ENCODE peak calls at places on chromosomes 6 and 20, in four cellular contexts. One of them, this sample, is unnamed.

GRCh38 chr6:27281105-27281539 is 31.0 kb downstream of the POM121L2 start:
- DNase-seq in astrocyte: no peak
- DNase-seq in CD8-positive, alpha-beta T cell: no peak
- DNase-seq in bronchial epithelial cell: no peak
- DNase-seq in this sample: no peak

GRCh38 chr20:7348253-7348652 is 580.8 kb downstream of the BMP2 start:
- DNase-seq in astrocyte: no peak
- DNase-seq in CD8-positive, alpha-beta T cell: no peak
- DNase-seq in bronchial epithelial cell: peak; percentile 88
- DNase-seq in this sample: no peak

GRCh38 chr6:79949235-79949634 is 1.9 kb upstream of the ELOVL4 start:
- DNase-seq in astrocyte: peak; percentile 46
- DNase-seq in CD8-positive, alpha-beta T cell: peak; percentile 56
- DNase-seq in bronchial epithelial cell: peak; percentile 72
- DNase-seq in this sample: peak; percentile 78

GRCh38 chr6:101806241-101806640 is 412.7 kb downstream of the GRIK2 start:
- DNase-seq in astrocyte: peak; percentile 97
- DNase-seq in CD8-positive, alpha-beta T cell: no peak
- DNase-seq in bronchial epithelial cell: peak; percentile 28
- DNase-seq in this sample: no peak

GRCh38 chr6:135938588-135939215 is 87.2 kb downstream of the PDE7B start:
- DNase-seq in astrocyte: peak; percentile 39
- DNase-seq in CD8-positive, alpha-beta T cell: no peak
- DNase-seq in bronchial epithelial cell: peak; percentile 31
- DNase-seq in this sample: no peak

GRCh38 chr6:15061176-15061575 is 184.7 kb upstream of the JARID2 start:
- DNase-seq in astrocyte: no peak
- DNase-seq in CD8-positive, alpha-beta T cell: no peak
- DNase-seq in bronchial epithelial cell: no peak
- DNase-seq in this sample: no peak

GRCh38 chr20:8895472-8895871 is 173.4 kb upstream of the PLCB4 start:
- DNase-seq in astrocyte: no peak
- DNase-seq in CD8-positive, alpha-beta T cell: no peak
- DNase-seq in bronchial epithelial cell: no peak
- DNase-seq in this sample: no peak

GRCh38 chr20:30912006-30912660 is 345.3 kb upstream of the DEFB115 start:
- DNase-seq in astrocyte: no peak
- DNase-seq in CD8-positive, alpha-beta T cell: no peak
- DNase-seq in bronchial epithelial cell: no peak
- DNase-seq in this sample: no peak

GRCh38 chr6:137155830-137156229 is 17.6 kb downstream of the IL22RA2 start:
- DNase-seq in astrocyte: peak; percentile 70
- DNase-seq in CD8-positive, alpha-beta T cell: no peak
- DNase-seq in bronchial epithelial cell: peak; percentile 80
- DNase-seq in this sample: peak; percentile 29

GRCh38 chr6:126720326-126720725 is 380.4 kb downstream of the CENPW start:
- DNase-seq in astrocyte: peak; percentile 27
- DNase-seq in CD8-positive, alpha-beta T cell: no peak
- DNase-seq in bronchial epithelial cell: peak; percentile 22
- DNase-seq in this sample: no peak

GRCh38 chr20:37408930-37409210 is 62.9 kb downstream of the SRC start:
- DNase-seq in astrocyte: no peak
- DNase-seq in CD8-positive, alpha-beta T cell: no peak
- DNase-seq in bronchial epithelial cell: no peak
- DNase-seq in this sample: no peak

GRCh38 chr6:129492260-129492659 is 217.7 kb downstream of the ARHGAP18 start:
- DNase-seq in astrocyte: peak; percentile 23
- DNase-seq in CD8-positive, alpha-beta T cell: no peak
- DNase-seq in bronchial epithelial cell: no peak
- DNase-seq in this sample: no peak

GRCh38 chr6:98835149-98836024 is 1.0 kb downstream of the POU3F2 start:
- DNase-seq in astrocyte: peak; percentile 38
- DNase-seq in CD8-positive, alpha-beta T cell: no peak
- DNase-seq in bronchial epithelial cell: no peak
- DNase-seq in this sample: no peak

GRCh38 chr20:46990017-46990810 is 95.6 kb downstream of the EYA2 start:
- DNase-seq in astrocyte: no peak
- DNase-seq in CD8-positive, alpha-beta T cell: no peak
- DNase-seq in bronchial epithelial cell: peak; percentile 51
- DNase-seq in this sample: no peak

GRCh38 chr6:108118359-108118724 is 43.8 kb upstream of the OSTM1 start:
- DNase-seq in astrocyte: no peak
- DNase-seq in CD8-positive, alpha-beta T cell: no peak
- DNase-seq in bronchial epithelial cell: no peak
- DNase-seq in this sample: no peak

GRCh38 chr6:157892363-157892878 is 69.4 kb downstream of the SNX9 start:
- DNase-seq in astrocyte: no peak
- DNase-seq in CD8-positive, alpha-beta T cell: no peak
- DNase-seq in bronchial epithelial cell: no peak
- DNase-seq in this sample: no peak

GRCh38 chr20:9498322-9498721 is 16.1 kb upstream of the LAMP5 start:
- DNase-seq in astrocyte: peak; percentile 22
- DNase-seq in CD8-positive, alpha-beta T cell: no peak
- DNase-seq in bronchial epithelial cell: peak; percentile 7
- DNase-seq in this sample: no peak

GRCh38 chr6:157904999-157905398 is 76.7 kb upstream of the SYNJ2 start:
- DNase-seq in astrocyte: no peak
- DNase-seq in CD8-positive, alpha-beta T cell: no peak
- DNase-seq in bronchial epithelial cell: no peak
- DNase-seq in this sample: no peak

GRCh38 chr20:35992713-35993335 is 24.4 kb downstream of the CNBD2 start:
- DNase-seq in astrocyte: peak; percentile 16
- DNase-seq in CD8-positive, alpha-beta T cell: peak; percentile 49
- DNase-seq in bronchial epithelial cell: peak; percentile 52
- DNase-seq in this sample: peak; percentile 59

GRCh38 chr20:35988910-35989463 is 20.6 kb downstream of the CNBD2 start:
- DNase-seq in astrocyte: no peak
- DNase-seq in CD8-positive, alpha-beta T cell: no peak
- DNase-seq in bronchial epithelial cell: no peak
- DNase-seq in this sample: no peak

GRCh38 chr20:35985789-35986188 is 17.4 kb downstream of the CNBD2 start:
- DNase-seq in astrocyte: no peak
- DNase-seq in CD8-positive, alpha-beta T cell: no peak
- DNase-seq in bronchial epithelial cell: peak; percentile 41
- DNase-seq in this sample: no peak

GRCh38 chr20:35994994-35995453 is 26.6 kb downstream of the CNBD2 start:
- DNase-seq in astrocyte: peak; percentile 39
- DNase-seq in CD8-positive, alpha-beta T cell: peak; percentile 86
- DNase-seq in bronchial epithelial cell: peak; percentile 73
- DNase-seq in this sample: peak; percentile 85

GRCh38 chr20:35991142-35991771 is 22.9 kb downstream of the CNBD2 start:
- DNase-seq in astrocyte: no peak
- DNase-seq in CD8-positive, alpha-beta T cell: peak; percentile 7
- DNase-seq in bronchial epithelial cell: peak; percentile 43
- DNase-seq in this sample: peak; percentile 47
- TF ChIP-seq CTCF in astrocyte: peak; percentile 53
- TF ChIP-seq CTCF in CD8-positive, alpha-beta T cell: peak; percentile 49
- TF ChIP-seq CTCF in bronchial epithelial cell: peak; percentile 59
- TF ChIP-seq CTCF in this sample: peak; percentile 55

GRCh38 chr20:19256085-19256484 is 43.6 kb downstream of the SLC24A3 start:
- DNase-seq in astrocyte: no peak
- DNase-seq in CD8-positive, alpha-beta T cell: no peak
- DNase-seq in bronchial epithelial cell: peak; percentile 57
- DNase-seq in this sample: no peak

GRCh38 chr20:19253316-19253715 is 40.9 kb downstream of the SLC24A3 start:
- DNase-seq in astrocyte: no peak
- DNase-seq in CD8-positive, alpha-beta T cell: no peak
- DNase-seq in bronchial epithelial cell: peak; percentile 7
- DNase-seq in this sample: no peak

GRCh38 chr20:19254086-19254821 is 41.8 kb downstream of the SLC24A3 start:
- DNase-seq in astrocyte: no peak
- DNase-seq in CD8-positive, alpha-beta T cell: no peak
- DNase-seq in bronchial epithelial cell: peak; percentile 13
- DNase-seq in this sample: no peak

GRCh38 chr20:19257201-19257600 is 44.8 kb downstream of the SLC24A3 start:
- DNase-seq in astrocyte: no peak
- DNase-seq in CD8-positive, alpha-beta T cell: no peak
- DNase-seq in bronchial epithelial cell: no peak
- DNase-seq in this sample: no peak

DNA sequence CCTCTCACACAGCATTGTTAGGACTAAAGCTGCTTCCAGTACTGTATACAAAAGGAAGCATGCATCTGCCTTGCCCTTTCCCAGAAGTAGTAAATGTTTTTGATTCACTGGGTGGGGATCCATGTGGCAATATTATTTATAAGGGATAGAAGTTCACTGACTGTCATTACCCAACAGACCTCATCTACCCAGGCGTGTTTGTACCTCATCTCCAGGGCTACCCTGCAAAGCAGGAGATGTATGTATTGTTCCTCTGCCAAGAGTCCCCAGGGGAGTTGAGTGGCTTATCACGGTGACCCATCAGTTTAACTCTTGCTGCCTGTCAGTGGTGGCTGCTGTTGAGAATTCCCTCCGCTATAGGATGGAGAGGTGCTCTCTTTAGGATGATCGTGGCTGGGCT is 42.5 kb downstream of the SLC24A3 start:
- DNase-seq in astrocyte: no peak
- DNase-seq in CD8-positive, alpha-beta T cell: no peak
- DNase-seq in bronchial epithelial cell: no peak
- DNase-seq in this sample: no peak
- H3K36me3 ChIP-seq in astrocyte: no peaks in the 10 kb centered on the region
- H3K36me3 ChIP-seq in CD8-positive, alpha-beta T cell: no peaks in the 10 kb centered on the region
- H3K36me3 ChIP-seq in bronchial epithelial cell: no peaks in the 10 kb centered on the region
- H3K36me3 ChIP-seq in this sample: no peaks in the 10 kb centered on the region

GRCh38 chr6:75934643-75935472 is 137.6 kb downstream of the IMPG1 start:
- DNase-seq in astrocyte: peak; percentile 66
- DNase-seq in CD8-positive, alpha-beta T cell: peak; percentile 7
- DNase-seq in bronchial epithelial cell: peak; percentile 70
- DNase-seq in this sample: peak; percentile 67

GRCh38 chr6:75930954-75931689 is 141.3 kb downstream of the IMPG1 start:
- DNase-seq in astrocyte: peak; percentile 31
- DNase-seq in CD8-positive, alpha-beta T cell: no peak
- DNase-seq in bronchial epithelial cell: no peak
- DNase-seq in this sample: no peak

GRCh38 chr6:75933387-75933975 is 139.0 kb downstream of the IMPG1 start:
- DNase-seq in astrocyte: no peak
- DNase-seq in CD8-positive, alpha-beta T cell: no peak
- DNase-seq in bronchial epithelial cell: no peak
- DNase-seq in this sample: no peak

GRCh38 chr6:75935473-75935793 is 137.0 kb downstream of the IMPG1 start:
- DNase-seq in astrocyte: no peak
- DNase-seq in CD8-positive, alpha-beta T cell: no peak
- DNase-seq in bronchial epithelial cell: no peak
- DNase-seq in this sample: no peak

GRCh38 chr6:75932067-75932466 is 140.4 kb downstream of the IMPG1 start:
- DNase-seq in astrocyte: no peak
- DNase-seq in CD8-positive, alpha-beta T cell: no peak
- DNase-seq in bronchial epithelial cell: peak; percentile 19
- DNase-seq in this sample: peak; percentile 71
- TF ChIP-seq CTCF in astrocyte: peak; percentile 42
- TF ChIP-seq CTCF in CD8-positive, alpha-beta T cell: no peak
- TF ChIP-seq CTCF in bronchial epithelial cell: peak; percentile 38
- TF ChIP-seq CTCF in this sample: peak; percentile 66

DNA sequence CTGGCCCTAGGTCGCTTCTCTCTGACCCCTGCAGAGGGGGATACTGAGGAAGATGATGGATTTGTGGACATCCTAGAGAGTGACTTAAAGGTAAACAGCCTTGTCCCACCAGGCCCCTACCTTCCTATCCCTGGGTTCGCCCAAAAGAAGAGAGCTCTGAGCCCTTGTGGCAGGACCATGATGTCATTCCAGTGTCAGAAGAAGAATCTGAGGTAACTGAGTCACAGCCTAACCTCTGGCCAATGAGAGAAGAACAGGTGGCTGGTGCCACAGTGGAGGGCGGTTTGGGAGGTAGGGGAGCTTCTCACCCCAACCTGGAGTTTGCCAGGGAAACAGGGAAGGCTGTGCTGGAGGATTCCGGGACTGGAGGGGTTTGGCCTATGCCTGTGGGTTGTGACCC is 5.2 kb downstream of the CDC25B start:
- DNase-seq in astrocyte: no peak
- DNase-seq in CD8-positive, alpha-beta T cell: no peak
- DNase-seq in bronchial epithelial cell: no peak
- DNase-seq in this sample: no peak
- H3K36me3 ChIP-seq in astrocyte: peaks cover 17% of the 10 kb centered on the region
- H3K36me3 ChIP-seq in CD8-positive, alpha-beta T cell: peaks cover 63% of the 10 kb centered on the region
- H3K36me3 ChIP-seq in bronchial epithelial cell: peaks cover 21% of the 10 kb centered on the region
- H3K36me3 ChIP-seq in this sample: no peaks in the 10 kb centered on the region

GRCh38 chr6:163728442-163729126 is 314.1 kb downstream of the QKI start:
- DNase-seq in astrocyte: no peak
- DNase-seq in CD8-positive, alpha-beta T cell: no peak
- DNase-seq in bronchial epithelial cell: no peak
- DNase-seq in this sample: no peak

GRCh38 chr6:163726037-163726695 is 311.6 kb downstream of the QKI start:
- DNase-seq in astrocyte: no peak
- DNase-seq in CD8-positive, alpha-beta T cell: no peak
- DNase-seq in bronchial epithelial cell: no peak
- DNase-seq in this sample: no peak

GRCh38 chr6:163731215-163732013 is 316.9 kb downstream of the QKI start:
- DNase-seq in astrocyte: no peak
- DNase-seq in CD8-positive, alpha-beta T cell: no peak
- DNase-seq in bronchial epithelial cell: no peak
- DNase-seq in this sample: no peak

GRCh38 chr6:163730496-163731210 is 316.1 kb downstream of the QKI start:
- DNase-seq in astrocyte: no peak
- DNase-seq in CD8-positive, alpha-beta T cell: no peak
- DNase-seq in bronchial epithelial cell: no peak
- DNase-seq in this sample: no peak

GRCh38 chr6:163729127-163729872 is 314.8 kb downstream of the QKI start:
- DNase-seq in astrocyte: no peak
- DNase-seq in CD8-positive, alpha-beta T cell: no peak
- DNase-seq in bronchial epithelial cell: no peak
- DNase-seq in this sample: no peak
- TF ChIP-seq CTCF in astrocyte: no peak
- TF ChIP-seq CTCF in CD8-positive, alpha-beta T cell: no peak
- TF ChIP-seq CTCF in bronchial epithelial cell: no peak
- TF ChIP-seq CTCF in this sample: no peak

GRCh38 chr6:69665437-69665836 is 131.4 kb downstream of the LMBRD1 start:
- DNase-seq in astrocyte: no peak
- DNase-seq in CD8-positive, alpha-beta T cell: no peak
- DNase-seq in bronchial epithelial cell: no peak
- DNase-seq in this sample: no peak
- H3K36me3 ChIP-seq in astrocyte: no peaks in the 10 kb centered on the region
- H3K36me3 ChIP-seq in CD8-positive, alpha-beta T cell: no peaks in the 10 kb centered on the region
- H3K36me3 ChIP-seq in bronchial epithelial cell: no peaks in the 10 kb centered on the region
- H3K36me3 ChIP-seq in this sample: no peaks in the 10 kb centered on the region

DNA sequence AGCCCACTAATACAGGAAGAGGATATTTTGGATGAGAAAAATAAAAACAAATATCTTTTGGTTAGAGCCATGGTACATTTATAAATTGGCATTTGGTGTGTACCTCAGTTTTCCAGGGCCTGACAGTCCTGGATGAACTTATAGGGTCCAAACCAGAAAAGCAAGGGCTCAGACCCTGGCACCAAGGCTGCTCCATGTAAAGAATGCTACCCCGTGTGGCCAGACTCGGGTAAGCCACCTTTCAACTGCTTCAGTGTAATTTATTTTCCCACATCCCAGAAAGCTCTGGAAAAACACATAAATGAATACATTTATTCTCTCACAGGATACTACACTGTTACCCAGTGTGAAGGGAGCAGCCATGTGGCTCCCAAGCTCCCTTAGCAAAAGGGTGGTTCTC is 13.9 kb downstream of the MRPL14 start:
- DNase-seq in astrocyte: no peak
- DNase-seq in CD8-positive, alpha-beta T cell: no peak
- DNase-seq in bronchial epithelial cell: no peak
- DNase-seq in this sample: no peak
- TF ChIP-seq CTCF in astrocyte: peak; percentile 17
- TF ChIP-seq CTCF in CD8-positive, alpha-beta T cell: no peak
- TF ChIP-seq CTCF in bronchial epithelial cell: peak; percentile 19
- TF ChIP-seq CTCF in this sample: no peak